ENCODE peak calls at places on chromosomes 3 and 15, in seven cellular contexts. W is immature natural killer cell; E is cerebellum; V is NCI-H1092 treated with DMSO at 0.1 percent for 48 hours; X is Calu3; R is activated CD8-positive, alpha-beta memory T cell treated with anti-CD3 and anti-CD28 coated beads for 24 hours; O is epithelial cell of esophagus. K is an unnamed sample.

GRCh38 chr15:35540885-35541284 is 5.1 kb downstream of the DPH6 start:
- DNase-seq in W (no peak), V (no peak), R (no peak), E (no peak), X (no peak), O (no peak), K (peak)

GRCh38 chr15:82650046-82650670 is 3.0 kb upstream of the CPEB1 start:
- DNase-seq in R (no peak), V (no peak), E (no peak), W (no peak), O (no peak), X (no peak), K (no peak)

GRCh38 chr3:191774485-191774884 is 313.5 kb downstream of the PYDC2 start:
- DNase-seq in W (no peak), R (no peak), E (no peak), X (no peak), O (peak), V (no peak), K (peak)

GRCh38 chr3:133563186-133563591 is 10.3 kb upstream of the CDV3 start:
- DNase-seq in E (no peak), X (no peak), R (no peak), O (no peak), W (no peak), V (no peak), K (no peak)

GRCh38 chr3:119558528-119559339 is 680 bp downstream of the CD80 start:
- DNase-seq in O (no peak), E (no peak), X (no peak), W (no peak), V (no peak), R (no peak), K (no peak)

GRCh38 chr15:89379423-89379735 is 44.8 kb upstream of the POLG start:
- DNase-seq in X (no peak), R (no peak), V (no peak), E (no peak), O (no peak), W (no peak), K (no peak)

GRCh38 chr3:111690242-111690641 is 95.1 kb upstream of the ZBED2 start:
- DNase-seq in X (no peak), O (peak), E (no peak), R (no peak), V (peak), W (no peak), K (no peak)

GRCh38 chr15:75138016-75138999 is 63.4 kb upstream of the C15orf39 start:
- DNase-seq in X (no peak), E (no peak), R (no peak), W (no peak), V (no peak), O (peak), K (no peak)

GRCh38 chr3:127682576-127682975 is 9.8 kb downstream of the ABTB1 start:
- DNase-seq in O (no peak), V (no peak), W (no peak), E (no peak), R (peak), X (no peak), K (no peak)

GRCh38 chr3:45881031-45882022 is 5.0 kb upstream of the CCR9 start:
- DNase-seq in X (no peak), E (no peak), R (peak), V (no peak), O (peak), W (peak), K (peak)

GRCh38 chr3:151037746-151038145 is 47.7 kb upstream of the MED12L start:
- DNase-seq in R (no peak), O (peak), V (no peak), E (no peak), X (peak), W (no peak), K (peak)

GRCh38 chr15:83843511-83843910 is 189.6 kb downstream of the ADAMTSL3 start:
- DNase-seq in W (no peak), V (no peak), R (no peak), O (peak), X (no peak), E (peak), K (peak)

GRCh38 chr3:165075695-165076094 is 2.6 kb downstream of the SI start:
- DNase-seq in X (no peak), O (no peak), E (no peak), W (no peak), R (no peak), V (no peak), K (no peak)

GRCh38 chr3:113441051-113441770 is at the start of gene CFAP44:
- DNase-seq in O (peak), V (no peak), E (peak), W (peak), R (peak), X (no peak), K (no peak)

GRCh38 chr3:114649331-114649730 is 355.5 kb downstream of the TIGIT start:
- DNase-seq in V (no peak), E (no peak), O (peak), W (no peak), X (no peak), R (no peak), K (peak)

GRCh38 chr3:194390835-194391234 is 8.2 kb downstream of the GP5 start:
- DNase-seq in O (no peak), V (no peak), X (no peak), R (no peak), E (no peak), W (no peak), K (no peak)

GRCh38 chr15:67832965-67833503 is 6.8 kb downstream of the RNU6-1 start:
- DNase-seq in X (no peak), R (peak), O (no peak), E (no peak), W (no peak), V (no peak), K (no peak)

GRCh38 chr15:31461375-31461774 is 134.7 kb downstream of the KLF13 start:
- DNase-seq in X (no peak), W (no peak), R (peak), V (no peak), O (peak), E (no peak), K (no peak)

K was measured in MCF 10A.